ENCODE peak calls at places on chromosomes 11 and 22, in six cellular contexts. One of them, this sample, is unnamed.

GRCh38 chr22:50157976-50158375 is 12.6 kb upstream of the PANX2 start:
- DNase-seq in GM12892: no peak
- DNase-seq in GM12878: no peak
- DNase-seq in H1: no peak
- DNase-seq in K562: no peak
- DNase-seq in HepG2: no peak
- DNase-seq in this sample: no peak

GRCh38 chr22:29700206-29700948 is 19.4 kb upstream of the CABP7 start:
- DNase-seq in GM12892: no peak
- DNase-seq in GM12878: no peak
- DNase-seq in H1: no peak
- DNase-seq in K562: no peak
- DNase-seq in HepG2: no peak
- DNase-seq in this sample: no peak

GRCh38 chr11:75516886-75517285 is 8.9 kb downstream of the GDPD5 start:
- DNase-seq in GM12892: no peak
- DNase-seq in GM12878: no peak
- DNase-seq in H1: no peak
- DNase-seq in K562: peak; percentile 68
- DNase-seq in HepG2: no peak
- DNase-seq in this sample: no peak

GRCh38 chr11:114566273-114566672 is 6.6 kb upstream of the NXPE1 start:
- DNase-seq in GM12892: no peak
- DNase-seq in GM12878: no peak
- DNase-seq in H1: no peak
- DNase-seq in K562: no peak
- DNase-seq in HepG2: no peak
- DNase-seq in this sample: no peak

GRCh38 chr11:44595964-44596381 is 30.5 kb downstream of the CD82 start:
- DNase-seq in GM12892: no peak
- DNase-seq in GM12878: no peak
- DNase-seq in H1: no peak
- DNase-seq in K562: no peak
- DNase-seq in HepG2: no peak
- DNase-seq in this sample: no peak

GRCh38 chr22:22712092-22712658 is 67.8 kb downstream of the GGTLC2 start:
- DNase-seq in GM12892: no peak
- DNase-seq in GM12878: no peak
- DNase-seq in H1: no peak
- DNase-seq in K562: no peak
- DNase-seq in HepG2: no peak
- DNase-seq in this sample: no peak

GRCh38 chr11:58055806-58056401 is 25.2 kb downstream of the OR6Q1 start:
- DNase-seq in GM12892: no peak
- DNase-seq in GM12878: no peak
- DNase-seq in H1: no peak
- DNase-seq in K562: no peak
- DNase-seq in HepG2: peak; percentile 55
- DNase-seq in this sample: no peak

GRCh38 chr11:34344410-34345011 is 13.3 kb downstream of the ABTB2 start:
- DNase-seq in GM12892: no peak
- DNase-seq in GM12878: no peak
- DNase-seq in H1: no peak
- DNase-seq in K562: no peak
- DNase-seq in HepG2: no peak
- DNase-seq in this sample: no peak

GRCh38 chr11:32916994-32917393 is 24.4 kb downstream of the QSER1 start:
- DNase-seq in GM12892: no peak
- DNase-seq in GM12878: no peak
- DNase-seq in H1: no peak
- DNase-seq in K562: no peak
- DNase-seq in HepG2: no peak
- DNase-seq in this sample: no peak

GRCh38 chr22:37137903-37138665 is 11.6 kb downstream of the IL2RB start:
- DNase-seq in GM12892: no peak
- DNase-seq in GM12878: no peak
- DNase-seq in H1: no peak
- DNase-seq in K562: no peak
- DNase-seq in HepG2: no peak
- DNase-seq in this sample: no peak

GRCh38 chr11:57712256-57713150 is at the start of gene TMX2:
- DNase-seq in GM12892: peak; percentile 69
- DNase-seq in GM12878: peak; percentile 99
- DNase-seq in H1: peak; percentile 82
- DNase-seq in K562: peak; percentile 68
- DNase-seq in HepG2: peak; percentile 100
- DNase-seq in this sample: peak; percentile 71

GRCh38 chr11:10606536-10607208 is 38.2 kb upstream of the LYVE1 start:
- DNase-seq in GM12892: no peak
- DNase-seq in GM12878: peak; percentile 16
- DNase-seq in H1: no peak
- DNase-seq in K562: no peak
- DNase-seq in HepG2: no peak
- DNase-seq in this sample: no peak

GRCh38 chr11:15434529-15434928 is 319.8 kb downstream of the INSC start:
- DNase-seq in GM12892: no peak
- DNase-seq in GM12878: no peak
- DNase-seq in H1: no peak
- DNase-seq in K562: no peak
- DNase-seq in HepG2: no peak
- DNase-seq in this sample: no peak

GRCh38 chr11:78691215-78691614 is 116.6 kb upstream of the NARS2 start:
- DNase-seq in GM12892: no peak
- DNase-seq in GM12878: no peak
- DNase-seq in H1: no peak
- DNase-seq in K562: no peak
- DNase-seq in HepG2: no peak
- DNase-seq in this sample: no peak

GRCh38 chr11:114175706-114176105 is 116.2 kb downstream of the ZBTB16 start:
- DNase-seq in GM12892: no peak
- DNase-seq in GM12878: no peak
- DNase-seq in H1: no peak
- DNase-seq in K562: no peak
- DNase-seq in HepG2: no peak
- DNase-seq in this sample: no peak

GRCh38 chr11:9263840-9264380 is 1.2 kb downstream of the DENND5A start:
- DNase-seq in GM12892: peak; percentile 56
- DNase-seq in GM12878: peak; percentile 82
- DNase-seq in H1: no peak
- DNase-seq in K562: no peak
- DNase-seq in HepG2: peak; percentile 43
- DNase-seq in this sample: peak; percentile 66

GRCh38 chr22:49334976-49335375 is 492.7 kb downstream of the BRD1 start:
- DNase-seq in GM12892: no peak
- DNase-seq in GM12878: no peak
- DNase-seq in H1: peak; percentile 37
- DNase-seq in K562: no peak
- DNase-seq in HepG2: no peak
- DNase-seq in this sample: no peak

GRCh38 chr11:82004537-82005213 is 729.0 kb downstream of the FAM181B start:
- DNase-seq in GM12892: no peak
- DNase-seq in GM12878: no peak
- DNase-seq in H1: no peak
- DNase-seq in K562: no peak
- DNase-seq in HepG2: no peak
- DNase-seq in this sample: no peak

GRCh38 chr11:9249252-9249651 is 15.9 kb downstream of the DENND5A start:
- DNase-seq in GM12892: no peak
- DNase-seq in GM12878: no peak
- DNase-seq in H1: no peak
- DNase-seq in K562: no peak
- DNase-seq in HepG2: no peak
- DNase-seq in this sample: no peak

GRCh38 chr11:119688362-119688761 is 40.6 kb downstream of the NECTIN1 start:
- DNase-seq in GM12892: no peak
- DNase-seq in GM12878: no peak
- DNase-seq in H1: no peak
- DNase-seq in K562: no peak
- DNase-seq in HepG2: no peak
- DNase-seq in this sample: no peak
- TF ChIP-seq POLR2AphosphoS5 in GM12892: no peak
- TF ChIP-seq POLR2AphosphoS5 in GM12878: no peak
- TF ChIP-seq POLR2AphosphoS5 in H1: no peak
- TF ChIP-seq POLR2AphosphoS5 in K562: no peak
- TF ChIP-seq POLR2AphosphoS5 in HepG2: no peak
- TF ChIP-seq POLR2AphosphoS5 in this sample: no peak

GRCh38 chr11:121328967-121329653 is 36.5 kb downstream of the SC5D start:
- DNase-seq in GM12892: no peak
- DNase-seq in GM12878: no peak
- DNase-seq in H1: no peak
- DNase-seq in K562: no peak
- DNase-seq in HepG2: no peak
- DNase-seq in this sample: no peak
- TF ChIP-seq TAF1 in GM12892: no peak
- TF ChIP-seq TAF1 in GM12878: no peak
- TF ChIP-seq TAF1 in H1: no peak
- TF ChIP-seq TAF1 in K562: no peak
- TF ChIP-seq TAF1 in HepG2: no peak
- TF ChIP-seq TAF1 in this sample: no peak

DNA sequence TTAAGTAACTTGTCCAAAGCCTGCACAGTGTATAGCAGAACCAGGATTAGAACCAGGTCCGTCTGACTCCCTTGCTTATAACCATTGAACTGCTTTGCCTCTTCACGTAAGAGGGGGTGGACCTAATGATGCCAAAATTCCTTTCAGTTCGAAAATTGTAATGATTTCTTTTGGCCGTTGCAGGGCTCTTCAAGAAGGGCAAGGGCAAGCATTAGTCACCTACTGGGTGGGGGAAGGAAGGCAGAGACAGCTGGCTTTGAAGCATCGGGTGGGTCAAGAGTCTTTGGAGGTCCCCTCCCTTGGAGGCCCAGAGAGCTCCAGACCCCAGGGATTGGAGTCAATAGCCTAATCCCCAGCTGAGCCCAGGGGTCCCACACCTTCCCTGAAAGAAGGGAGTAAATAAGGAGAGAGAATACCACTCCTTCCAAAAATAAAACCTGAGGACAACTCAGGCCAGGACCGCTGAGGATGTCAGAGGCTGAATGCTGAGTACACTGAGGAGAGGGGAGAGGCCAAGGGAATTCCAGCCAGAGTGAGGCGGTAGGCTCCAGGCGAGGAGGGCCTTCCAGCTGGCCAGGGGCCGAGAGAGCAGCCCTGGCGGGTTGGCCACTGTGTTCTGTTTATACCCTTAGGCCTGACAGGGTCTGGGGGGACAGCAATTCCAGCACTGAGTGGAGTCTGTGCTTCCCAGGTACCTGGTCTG is 14.1 kb downstream of the CREB3L1 start:
- DNase-seq in GM12892: no peak
- DNase-seq in GM12878: no peak
- DNase-seq in H1: no peak
- DNase-seq in K562: no peak
- DNase-seq in HepG2: no peak
- DNase-seq in this sample: no peak
- TF ChIP-seq POLR2AphosphoS5 in GM12892: no peak
- TF ChIP-seq POLR2AphosphoS5 in GM12878: no peak
- TF ChIP-seq POLR2AphosphoS5 in H1: no peak
- TF ChIP-seq POLR2AphosphoS5 in K562: no peak
- TF ChIP-seq POLR2AphosphoS5 in HepG2: no peak
- TF ChIP-seq POLR2AphosphoS5 in this sample: no peak

DNA sequence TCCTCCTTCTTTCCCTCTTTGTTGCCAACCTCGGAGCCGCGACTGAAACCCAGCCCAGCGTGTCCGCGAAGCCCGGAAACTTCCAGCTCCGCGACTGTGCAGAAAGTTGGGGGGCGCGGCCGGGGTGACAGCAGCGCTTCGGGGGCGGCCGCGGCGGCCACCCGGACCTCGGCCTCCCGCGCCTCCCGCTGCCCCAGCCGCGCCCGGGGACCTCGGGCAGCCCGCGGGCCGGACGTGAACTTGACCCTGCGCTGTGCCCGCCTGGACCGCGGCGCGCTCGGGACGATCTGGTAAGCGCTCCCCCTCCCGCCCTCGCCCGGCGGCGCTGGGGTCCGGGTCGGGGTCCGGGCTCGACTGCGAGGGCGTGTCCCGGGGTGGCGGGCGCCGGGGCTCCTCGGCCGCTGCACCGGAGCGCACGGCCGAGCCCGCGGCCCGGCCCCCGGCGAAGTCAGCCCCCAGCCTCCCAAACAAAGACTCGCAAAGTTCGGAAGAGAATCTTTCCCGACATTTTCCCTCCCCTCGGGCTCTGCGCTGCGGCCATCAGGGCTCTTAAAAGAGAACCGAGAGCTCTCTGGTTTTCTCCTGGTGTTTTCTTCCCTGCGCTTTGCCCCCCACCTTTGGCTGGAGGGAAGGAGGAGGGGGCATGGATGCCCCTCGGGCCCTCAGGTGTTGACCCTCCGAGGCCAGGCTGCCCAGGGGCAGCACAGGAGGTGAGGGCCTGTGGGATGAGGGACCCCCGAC is 67.9 kb upstream of the WNT7B start:
- DNase-seq in GM12892: no peak
- DNase-seq in GM12878: no peak
- DNase-seq in H1: peak; percentile 66
- DNase-seq in K562: no peak
- DNase-seq in HepG2: no peak
- DNase-seq in this sample: no peak
- TF ChIP-seq TAF1 in GM12892: no peak
- TF ChIP-seq TAF1 in GM12878: no peak
- TF ChIP-seq TAF1 in H1: no peak
- TF ChIP-seq TAF1 in K562: no peak
- TF ChIP-seq TAF1 in HepG2: no peak
- TF ChIP-seq TAF1 in this sample: no peak

DNA sequence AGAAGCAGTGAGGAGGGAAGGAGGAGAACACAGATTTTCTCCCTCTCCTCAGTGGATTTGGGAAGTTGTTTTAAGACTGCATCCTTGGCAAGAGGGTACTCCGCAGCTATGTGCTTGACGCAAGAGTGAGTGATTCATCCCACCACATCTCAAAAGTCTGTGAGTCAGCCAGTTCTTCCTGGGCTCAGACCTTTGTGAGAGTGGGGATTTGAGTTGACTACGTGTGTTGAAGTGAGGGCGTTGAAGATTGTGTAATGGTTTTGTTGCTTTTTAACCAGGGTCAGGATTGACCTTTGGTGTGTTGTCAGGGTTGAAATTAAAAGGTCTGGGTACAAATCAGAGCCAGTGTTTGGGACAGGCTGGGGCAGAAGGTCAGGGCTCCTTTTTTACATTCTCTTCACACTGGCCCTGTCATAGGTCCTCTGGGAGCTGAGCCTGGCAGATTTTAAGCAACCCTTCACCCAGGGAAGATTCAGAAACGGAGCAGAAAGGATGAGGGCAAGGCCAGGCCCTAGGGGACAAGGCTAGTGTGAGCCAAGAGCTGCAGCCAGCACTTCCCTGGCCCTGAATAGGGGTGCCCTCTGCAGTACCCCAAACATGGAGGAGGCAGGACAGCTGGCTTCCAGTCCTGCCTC is 4.2 kb upstream of the C11orf86 start:
- DNase-seq in GM12892: no peak
- DNase-seq in GM12878: no peak
- DNase-seq in H1: no peak
- DNase-seq in K562: no peak
- DNase-seq in HepG2: peak; percentile 95
- DNase-seq in this sample: no peak
- TF ChIP-seq POLR2AphosphoS5 in GM12892: no peak
- TF ChIP-seq POLR2AphosphoS5 in GM12878: no peak
- TF ChIP-seq POLR2AphosphoS5 in H1: no peak
- TF ChIP-seq POLR2AphosphoS5 in K562: no peak
- TF ChIP-seq POLR2AphosphoS5 in HepG2: peak; percentile 66
- TF ChIP-seq POLR2AphosphoS5 in this sample: no peak

GRCh38 chr11:2122907-2123627 is 16.1 kb downstream of the IGF2 start:
- DNase-seq in GM12892: no peak
- DNase-seq in GM12878: no peak
- DNase-seq in H1: peak; percentile 52
- DNase-seq in K562: peak; percentile 39
- DNase-seq in HepG2: peak; percentile 43
- DNase-seq in this sample: no peak
- TF ChIP-seq TAF1 in GM12892: no peak
- TF ChIP-seq TAF1 in GM12878: no peak
- TF ChIP-seq TAF1 in H1: no peak
- TF ChIP-seq TAF1 in K562: no peak
- TF ChIP-seq TAF1 in HepG2: no peak
- TF ChIP-seq TAF1 in this sample: no peak

This sample was measured in GM12891.